ENCODE peak calls at places on chromosomes 11 and 22, in five cellular contexts. G, K, L, J and O are unnamed samples.

GRCh38 chr11:87423161-87423560 is 385.4 kb downstream of the TMEM135 start:
- DNase-seq in G (no peak), L (no peak), K (no peak), J (no peak), O (no peak)

GRCh38 chr11:108496643-108497256 is 1.4 kb downstream of the POGLUT3 start:
- DNase-seq in K (no peak), L (no peak), J (no peak), G (peak), O (no peak)

GRCh38 chr11:113603277-113604059 is 102.6 kb downstream of the TMPRSS5 start:
- DNase-seq in J (no peak), K (no peak), L (no peak), G (no peak), O (no peak)

GRCh38 chr11:73072935-73073481 is 69.1 kb downstream of the FCHSD2 start:
- DNase-seq in L (peak), K (no peak), G (no peak), J (peak), O (no peak)

GRCh38 chr11:25902476-25902875 is 429.5 kb upstream of the ANO3 start:
- DNase-seq in G (no peak), L (no peak), K (no peak), J (no peak), O (no peak)

GRCh38 chr11:74932797-74933196 is 16.1 kb downstream of the XRRA1 start:
- DNase-seq in L (no peak), K (no peak), J (no peak), G (no peak), O (no peak)

GRCh38 chr22:33684059-33684458 is 236.2 kb downstream of the LARGE1 start:
- DNase-seq in K (no peak), G (no peak), J (no peak), L (no peak), O (no peak)

GRCh38 chr11:57798905-57799559 is 37.4 kb downstream of the CTNND1 start:
- DNase-seq in K (peak), L (no peak), G (peak), J (no peak), O (no peak)

GRCh38 chr11:121575250-121575962 is 122.6 kb upstream of the SORL1-AS1 start:
- DNase-seq in J (peak), K (no peak), G (no peak), L (no peak), O (no peak)

GRCh38 chr11:79173615-79174014 is 267.2 kb downstream of the TENM4 start:
- DNase-seq in G (no peak), L (no peak), J (no peak), K (no peak), O (peak)

GRCh38 chr11:32333335-32333991 is 101.9 kb downstream of the WT1 start:
- DNase-seq in J (no peak), G (no peak), L (peak), K (no peak), O (peak)

GRCh38 chr11:123505546-123506299 is 75.7 kb downstream of the GRAMD1B start:
- DNase-seq in K (no peak), J (no peak), G (no peak), L (no peak), O (peak)
- TF ChIP-seq JUNB in K (no peak), J (no peak), G (no peak), L (no peak), O (no peak)

GRCh38 chr11:45982656-45983470 is 60.4 kb downstream of the LARGE2 start:
- DNase-seq in J (no peak), K (no peak), L (no peak), G (peak), O (peak)
- TF ChIP-seq JUNB in J (no peak), K (no peak), L (no peak), G (peak), O (no peak)

GRCh38 chr11:127105578-127105977 is 105.0 kb upstream of the KIRREL3 start:
- DNase-seq in L (no peak), K (no peak), J (no peak), G (no peak), O (no peak)

GRCh38 chr11:127106142-127106541 is 105.6 kb upstream of the KIRREL3 start:
- DNase-seq in G (no peak), K (no peak), J (no peak), L (no peak), O (peak)

GRCh38 chr11:127109796-127110195 is 109.2 kb upstream of the KIRREL3 start:
- DNase-seq in K (no peak), J (no peak), G (no peak), L (no peak), O (peak)

GRCh38 chr11:127108838-127109237 is 108.3 kb upstream of the KIRREL3 start:
- DNase-seq in K (no peak), L (no peak), G (no peak), J (no peak), O (no peak)

DNA sequence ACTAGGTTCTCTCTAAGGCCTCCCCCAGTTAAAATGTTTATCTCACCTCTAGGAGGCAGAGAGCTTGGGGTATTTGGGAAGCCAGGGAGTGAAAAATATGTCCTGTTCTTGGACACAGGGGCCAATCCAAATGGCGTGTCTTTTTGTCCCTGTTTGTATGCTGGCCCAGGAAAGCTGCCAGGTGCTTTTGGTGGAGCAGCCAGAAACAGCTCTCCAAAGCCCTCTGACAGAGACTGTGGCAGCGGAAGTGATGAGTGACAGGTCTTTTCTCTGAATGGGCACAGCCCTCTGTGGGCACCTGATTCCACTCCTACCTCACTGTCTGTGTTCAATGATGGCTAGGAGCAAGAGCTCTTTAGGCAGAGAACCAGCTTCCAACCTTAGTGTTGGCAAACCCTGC is 106.4 kb upstream of the KIRREL3 start:
- DNase-seq in K (no peak), J (no peak), G (no peak), L (no peak), O (no peak)
- TF ChIP-seq JUNB in K (no peak), J (no peak), G (no peak), L (no peak), O (no peak)

DNA sequence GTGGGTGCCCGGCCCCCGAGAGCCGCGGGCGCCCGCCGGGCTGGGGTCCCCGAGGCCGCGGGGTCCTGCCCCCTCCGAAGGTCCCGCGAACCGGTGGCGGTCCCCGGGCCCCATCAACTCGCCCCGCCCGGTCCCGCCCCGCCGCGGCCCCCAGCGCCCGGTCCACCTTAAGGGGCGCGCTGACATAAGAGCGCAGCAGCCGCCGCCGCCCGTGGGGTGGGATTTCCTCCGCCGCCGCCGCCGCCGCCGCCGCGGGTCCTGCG is at the start of gene ZDHHC8:
- DNase-seq in J (no peak), G (peak), K (no peak), L (no peak), O (no peak)
- TF ChIP-seq JUNB in J (no peak), G (no peak), K (no peak), L (no peak), O (no peak)

DNA sequence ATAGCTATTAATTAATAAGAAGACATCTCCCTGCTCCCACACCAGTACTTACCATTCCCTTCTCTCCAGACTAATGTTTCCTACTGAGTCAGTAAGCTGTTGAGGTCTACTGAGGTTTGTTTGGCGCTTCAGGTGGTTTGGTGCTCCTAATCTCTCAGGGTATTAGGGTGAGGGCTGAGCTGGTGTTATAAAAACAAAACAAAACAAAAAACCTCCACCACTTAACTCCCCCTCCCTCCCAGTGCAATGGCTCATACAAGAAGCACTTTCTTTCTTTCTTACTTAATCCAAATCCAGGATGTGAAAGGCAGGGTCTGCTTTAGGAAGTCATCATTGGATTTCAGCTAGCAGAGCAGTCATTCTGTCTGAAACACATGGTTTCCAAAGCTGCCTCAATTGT is 15.3 kb downstream of the CSTPP1 start:
- DNase-seq in J (no peak), K (no peak), L (no peak), G (no peak), O (no peak)
- TF ChIP-seq JUNB in J (no peak), K (no peak), L (no peak), G (no peak), O (no peak)